ENCODE peak calls at places on chromosomes 1 and 21, in four cellular contexts. One of them, this sample, is unnamed.

GRCh38 chr1:153431928-153432327 is 15.6 kb downstream of the S100A7A start:
- DNase-seq in AG09319: no peak
- DNase-seq in CD8-positive, alpha-beta T cell: no peak
- DNase-seq in GM13976: no peak
- DNase-seq in this sample: no peak

GRCh38 chr1:223759273-223759672 is 46.9 kb downstream of the CAPN2 start:
- DNase-seq in AG09319: no peak
- DNase-seq in CD8-positive, alpha-beta T cell: no peak
- DNase-seq in GM13976: no peak
- DNase-seq in this sample: no peak

GRCh38 chr1:40919475-40920011 is 57.4 kb upstream of the CITED4 start:
- DNase-seq in AG09319: no peak
- DNase-seq in CD8-positive, alpha-beta T cell: no peak
- DNase-seq in GM13976: no peak
- DNase-seq in this sample: no peak

GRCh38 chr1:84168783-84169182 is 24.7 kb downstream of the PRKACB start:
- DNase-seq in AG09319: no peak
- DNase-seq in CD8-positive, alpha-beta T cell: no peak
- DNase-seq in GM13976: no peak
- DNase-seq in this sample: no peak

GRCh38 chr1:198620951-198621824 is 17.7 kb upstream of the PTPRC start:
- DNase-seq in AG09319: no peak
- DNase-seq in CD8-positive, alpha-beta T cell: peak; percentile 67
- DNase-seq in GM13976: no peak
- DNase-seq in this sample: peak; percentile 93

GRCh38 chr1:147292635-147293251 is 50.3 kb downstream of the CHD1L start:
- DNase-seq in AG09319: peak; percentile 54
- DNase-seq in CD8-positive, alpha-beta T cell: no peak
- DNase-seq in GM13976: no peak
- DNase-seq in this sample: no peak

GRCh38 chr1:88985692-88986091 is 6.7 kb downstream of the KYAT3 start:
- DNase-seq in AG09319: no peak
- DNase-seq in CD8-positive, alpha-beta T cell: no peak
- DNase-seq in GM13976: no peak
- DNase-seq in this sample: no peak

GRCh38 chr1:178282949-178283367 is 189.1 kb downstream of the RASAL2 start:
- DNase-seq in AG09319: peak; percentile 28
- DNase-seq in CD8-positive, alpha-beta T cell: no peak
- DNase-seq in GM13976: no peak
- DNase-seq in this sample: no peak

GRCh38 chr1:116148967-116149366 is 37.8 kb downstream of the MAB21L3 start:
- DNase-seq in AG09319: no peak
- DNase-seq in CD8-positive, alpha-beta T cell: no peak
- DNase-seq in GM13976: no peak
- DNase-seq in this sample: no peak

GRCh38 chr1:211133393-211133840 is 531 bp downstream of the KCNH1 start:
- DNase-seq in AG09319: no peak
- DNase-seq in CD8-positive, alpha-beta T cell: peak; percentile 29
- DNase-seq in GM13976: peak; percentile 30
- DNase-seq in this sample: no peak

GRCh38 chr1:64029037-64029436 is 174.4 kb upstream of the UBE2U start:
- DNase-seq in AG09319: no peak
- DNase-seq in CD8-positive, alpha-beta T cell: no peak
- DNase-seq in GM13976: no peak
- DNase-seq in this sample: no peak

GRCh38 chr1:200342511-200343400 is 67.1 kb downstream of the ZNF281 start:
- DNase-seq in AG09319: no peak
- DNase-seq in CD8-positive, alpha-beta T cell: no peak
- DNase-seq in GM13976: no peak
- DNase-seq in this sample: no peak

GRCh38 chr1:31224102-31224501 is 15.6 kb downstream of the NKAIN1 start:
- DNase-seq in AG09319: no peak
- DNase-seq in CD8-positive, alpha-beta T cell: no peak
- DNase-seq in GM13976: no peak
- DNase-seq in this sample: no peak

GRCh38 chr1:216686860-216687545 is 36.2 kb downstream of the ESRRG start:
- DNase-seq in AG09319: no peak
- DNase-seq in CD8-positive, alpha-beta T cell: no peak
- DNase-seq in GM13976: no peak
- DNase-seq in this sample: no peak

GRCh38 chr1:197799271-197799670 is 24.0 kb upstream of the DENND1B start:
- DNase-seq in AG09319: no peak
- DNase-seq in CD8-positive, alpha-beta T cell: no peak
- DNase-seq in GM13976: no peak
- DNase-seq in this sample: peak; percentile 23

GRCh38 chr1:181062800-181063428 is 25.6 kb upstream of the IER5 start:
- DNase-seq in AG09319: no peak
- DNase-seq in CD8-positive, alpha-beta T cell: peak; percentile 26
- DNase-seq in GM13976: peak; percentile 57
- DNase-seq in this sample: peak; percentile 90

GRCh38 chr1:84365225-84366221 is 32.8 kb upstream of the DNASE2B start:
- DNase-seq in AG09319: peak; percentile 79
- DNase-seq in CD8-positive, alpha-beta T cell: peak; percentile 13
- DNase-seq in GM13976: peak; percentile 3
- DNase-seq in this sample: no peak

GRCh38 chr1:27884182-27884954 is 12.0 kb downstream of the THEMIS2 start:
- DNase-seq in AG09319: no peak
- DNase-seq in CD8-positive, alpha-beta T cell: no peak
- DNase-seq in GM13976: peak; percentile 69
- DNase-seq in this sample: peak; percentile 91

GRCh38 chr1:204274441-204274840 is 60.7 kb upstream of the GOLT1A start:
- DNase-seq in AG09319: no peak
- DNase-seq in CD8-positive, alpha-beta T cell: no peak
- DNase-seq in GM13976: no peak
- DNase-seq in this sample: no peak

GRCh38 chr1:167721617-167722151 is at the start of gene MPZL1:
- DNase-seq in AG09319: peak; percentile 89
- DNase-seq in CD8-positive, alpha-beta T cell: peak; percentile 93
- DNase-seq in GM13976: peak; percentile 98
- DNase-seq in this sample: peak; percentile 97

GRCh38 chr1:225911207-225912130 is 12.6 kb downstream of the PYCR2 start:
- DNase-seq in AG09319: no peak
- DNase-seq in CD8-positive, alpha-beta T cell: peak; percentile 68
- DNase-seq in GM13976: peak; percentile 87
- DNase-seq in this sample: peak; percentile 72

GRCh38 chr21:26843912-26844257 is 1.3 kb downstream of the ADAMTS1 start:
- DNase-seq in AG09319: no peak
- DNase-seq in CD8-positive, alpha-beta T cell: no peak
- DNase-seq in GM13976: no peak
- DNase-seq in this sample: no peak

GRCh38 chr21:26844258-26845065 is 747 bp downstream of the ADAMTS1 start:
- DNase-seq in AG09319: no peak
- DNase-seq in CD8-positive, alpha-beta T cell: no peak
- DNase-seq in GM13976: no peak
- DNase-seq in this sample: no peak

GRCh38 chr21:26845066-26845749 is at the start of gene ADAMTS1:
- DNase-seq in AG09319: peak; percentile 89
- DNase-seq in CD8-positive, alpha-beta T cell: peak; percentile 18
- DNase-seq in GM13976: peak; percentile 43
- DNase-seq in this sample: no peak

GRCh38 chr21:26842300-26842699 is 2.9 kb downstream of the ADAMTS1 start:
- DNase-seq in AG09319: no peak
- DNase-seq in CD8-positive, alpha-beta T cell: no peak
- DNase-seq in GM13976: no peak
- DNase-seq in this sample: no peak

GRCh38 chr21:26842976-26843911 is 2.0 kb downstream of the ADAMTS1 start:
- DNase-seq in AG09319: peak; percentile 90
- DNase-seq in CD8-positive, alpha-beta T cell: peak; percentile 27
- DNase-seq in GM13976: no peak
- DNase-seq in this sample: no peak
- TF ChIP-seq CTCF in AG09319: peak; percentile 39
- TF ChIP-seq CTCF in CD8-positive, alpha-beta T cell: no peak
- TF ChIP-seq CTCF in GM13976: no peak
- TF ChIP-seq CTCF in this sample: no peak

GRCh38 chr1:241269116-241269515 is 87.9 kb downstream of the RGS7 start:
- DNase-seq in AG09319: no peak
- DNase-seq in CD8-positive, alpha-beta T cell: no peak
- DNase-seq in GM13976: no peak
- DNase-seq in this sample: peak; percentile 23
- TF ChIP-seq CTCF in AG09319: no peak
- TF ChIP-seq CTCF in CD8-positive, alpha-beta T cell: no peak
- TF ChIP-seq CTCF in GM13976: peak; percentile 3
- TF ChIP-seq CTCF in this sample: peak; percentile 36

DNA sequence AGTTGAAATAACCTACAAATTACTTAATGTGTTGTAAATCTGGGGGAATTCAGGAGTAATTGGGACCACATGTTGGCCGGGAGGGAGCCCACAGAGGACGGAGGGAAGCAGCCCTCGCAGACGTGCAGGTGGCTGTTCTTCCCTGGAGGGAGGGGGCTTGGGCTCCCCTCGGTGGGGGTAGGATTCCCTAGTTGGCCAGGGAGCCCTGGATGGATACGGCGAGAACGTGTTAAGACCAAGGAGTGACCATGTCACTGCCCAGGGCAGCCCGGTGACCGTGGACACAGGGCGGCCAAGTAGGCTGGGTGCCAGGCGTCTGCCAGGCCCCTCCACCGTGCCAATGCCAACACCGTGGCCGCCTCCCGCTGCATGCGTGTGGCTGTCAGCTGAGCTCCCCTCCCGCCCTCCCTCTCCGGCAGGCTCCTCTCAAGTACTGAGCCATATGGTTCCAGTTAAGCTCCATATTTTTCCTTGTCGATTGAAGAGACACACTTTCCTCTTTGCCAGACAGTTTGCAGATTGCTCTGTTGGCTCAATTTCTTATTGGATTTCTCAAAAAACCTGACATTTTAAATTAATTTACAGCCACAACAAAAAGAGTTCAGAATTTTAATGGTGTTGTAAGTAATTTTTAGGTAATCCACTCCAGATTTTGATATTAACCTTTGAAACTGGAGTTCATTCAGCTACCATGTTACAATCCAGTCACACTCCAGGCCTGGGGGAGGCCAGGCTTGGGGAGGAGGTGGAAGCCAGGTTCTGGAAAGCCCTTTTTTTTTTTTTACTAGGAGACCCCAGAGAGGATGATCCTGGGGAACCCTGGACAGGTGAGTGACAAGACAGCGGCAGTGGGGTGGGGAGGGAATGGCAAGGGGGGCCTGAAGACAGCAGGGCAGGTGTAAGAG is 71.2 kb downstream of the CASZ1 start:
- DNase-seq in AG09319: peak; percentile 52
- DNase-seq in CD8-positive, alpha-beta T cell: no peak
- DNase-seq in GM13976: no peak
- DNase-seq in this sample: no peak
- TF ChIP-seq CTCF in AG09319: no peak
- TF ChIP-seq CTCF in CD8-positive, alpha-beta T cell: no peak
- TF ChIP-seq CTCF in GM13976: no peak
- TF ChIP-seq CTCF in this sample: no peak

GRCh38 chr1:161044908-161045748 is 649 bp downstream of the USF1 start:
- DNase-seq in AG09319: no peak
- DNase-seq in CD8-positive, alpha-beta T cell: peak; percentile 67
- DNase-seq in GM13976: peak; percentile 74
- DNase-seq in this sample: peak; percentile 91
- TF ChIP-seq CTCF in AG09319: no peak
- TF ChIP-seq CTCF in CD8-positive, alpha-beta T cell: no peak
- TF ChIP-seq CTCF in GM13976: no peak
- TF ChIP-seq CTCF in this sample: no peak

DNA sequence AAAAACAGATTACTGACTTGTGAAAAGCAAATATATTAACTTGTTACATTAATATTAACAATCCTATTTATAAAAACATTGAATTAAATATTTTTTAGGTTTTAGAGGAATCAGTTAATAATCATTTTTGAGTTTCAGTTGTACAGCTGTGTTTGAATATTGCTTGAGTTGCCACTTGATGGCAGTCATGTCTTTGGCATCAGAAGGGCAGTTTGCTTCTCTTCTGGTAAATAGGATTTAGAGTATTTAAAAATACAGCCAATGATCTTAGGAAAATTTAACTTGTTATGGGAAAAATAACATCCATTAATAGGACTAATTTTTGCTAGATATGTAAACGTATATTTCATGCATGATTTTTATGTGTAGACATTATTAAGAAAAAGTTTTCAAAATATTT is 234.1 kb downstream of the NCAM2 start:
- DNase-seq in AG09319: peak; percentile 28
- DNase-seq in CD8-positive, alpha-beta T cell: no peak
- DNase-seq in GM13976: no peak
- DNase-seq in this sample: no peak
- TF ChIP-seq CTCF in AG09319: peak; percentile 62
- TF ChIP-seq CTCF in CD8-positive, alpha-beta T cell: no peak
- TF ChIP-seq CTCF in GM13976: no peak
- TF ChIP-seq CTCF in this sample: no peak